ENCODE peak calls at places on chromosome 7, in five cellular contexts. B is HFFc6, P is AG09319, Y is ascending aorta, W is cardiac muscle cell. L is an unnamed sample.

GRCh38 chr7:20329389-20330175 is 1.1 kb upstream of the ITGB8 start:
- DNase-seq in B (peak; percentile 39), P (no peak), Y (no peak), W (peak; percentile 71), L (peak; percentile 62)

GRCh38 chr7:44073664-44074348 is 8.4 kb upstream of the PGAM2 start:
- DNase-seq in B (peak; percentile 70), P (no peak), Y (peak; percentile 63), W (no peak), L (no peak)

GRCh38 chr7:10939237-10939910 is 34.3 kb upstream of the PHF14 start:
- DNase-seq in B (no peak), P (no peak), Y (no peak), W (no peak), L (no peak)

GRCh38 chr7:137970263-137970975 is 31.5 kb downstream of the CREB3L2 start:
- DNase-seq in B (peak; percentile 84), P (no peak), Y (no peak), W (no peak), L (no peak)

GRCh38 chr7:148356303-148356702 is 234.3 kb upstream of the C7orf33 start:
- DNase-seq in B (no peak), P (no peak), Y (no peak), W (no peak), L (no peak)

GRCh38 chr7:44213206-44213871 is 12.6 kb downstream of the YKT6 start:
- DNase-seq in B (no peak), P (no peak), Y (no peak), W (no peak), L (no peak)

GRCh38 chr7:44988718-44989117 is 9.9 kb upstream of the MYO1G start:
- DNase-seq in B (no peak), P (no peak), Y (no peak), W (no peak), L (no peak)

GRCh38 chr7:42221304-42221703 is 15.7 kb downstream of the GLI3 start:
- DNase-seq in B (no peak), P (no peak), Y (no peak), W (no peak), L (no peak)

GRCh38 chr7:34320926-34321609 is 336.9 kb upstream of the NPSR1 start:
- DNase-seq in B (peak; percentile 80), P (peak; percentile 31), Y (no peak), W (peak; percentile 80), L (peak; percentile 67)

GRCh38 chr7:74028321-74028812 is 394 bp downstream of the ELN start:
- DNase-seq in B (no peak), P (no peak), Y (no peak), W (no peak), L (no peak)

GRCh38 chr7:79730971-79731370 is 277.5 kb upstream of the MAGI2 start:
- DNase-seq in B (no peak), P (peak; percentile 3), Y (no peak), W (no peak), L (no peak)

GRCh38 chr7:48636391-48637015 is 287.8 kb upstream of the CDC14C start:
- DNase-seq in B (no peak), P (no peak), Y (no peak), W (peak; percentile 38), L (no peak)

GRCh38 chr7:116138202-116138801 is 72.0 kb upstream of the TES start:
- DNase-seq in B (peak; percentile 66), P (peak; percentile 39), Y (no peak), W (peak; percentile 77), L (no peak)

GRCh38 chr7:67692425-67692824 is 695.8 kb downstream of the TYW1 start:
- DNase-seq in B (no peak), P (no peak), Y (no peak), W (no peak), L (no peak)

GRCh38 chr7:44969701-44970494 is 8.9 kb downstream of the MYO1G start:
- DNase-seq in B (no peak), P (no peak), Y (no peak), W (no peak), L (no peak)

GRCh38 chr7:110358028-110358427 is 732.9 kb upstream of the LRRN3 start:
- DNase-seq in B (peak; percentile 47), P (no peak), Y (no peak), W (no peak), L (no peak)

GRCh38 chr7:101379302-101379701 is 16.6 kb downstream of the COL26A1 start:
- DNase-seq in B (no peak), P (no peak), Y (no peak), W (no peak), L (no peak)

GRCh38 chr7:12610899-12611298 is 40.4 kb downstream of the SCIN start:
- DNase-seq in B (no peak), P (no peak), Y (no peak), W (no peak), L (no peak)

GRCh38 chr7:129435414-129435829 is 1.2 kb downstream of the STRIP2 start:
- DNase-seq in B (no peak), P (no peak), Y (no peak), W (no peak), L (no peak)

GRCh38 chr7:129434172-129434845 is at the start of gene STRIP2:
- DNase-seq in B (peak; percentile 69), P (peak; percentile 15), Y (peak; percentile 68), W (peak; percentile 97), L (peak; percentile 99)

GRCh38 chr7:129431911-129432643 is 2.2 kb upstream of the STRIP2 start:
- DNase-seq in B (no peak), P (no peak), Y (no peak), W (no peak), L (no peak)

GRCh38 chr7:129434846-129435318 is 650 bp downstream of the STRIP2 start:
- DNase-seq in B (no peak), P (no peak), Y (no peak), W (peak; percentile 54), L (peak; percentile 35)

DNA sequence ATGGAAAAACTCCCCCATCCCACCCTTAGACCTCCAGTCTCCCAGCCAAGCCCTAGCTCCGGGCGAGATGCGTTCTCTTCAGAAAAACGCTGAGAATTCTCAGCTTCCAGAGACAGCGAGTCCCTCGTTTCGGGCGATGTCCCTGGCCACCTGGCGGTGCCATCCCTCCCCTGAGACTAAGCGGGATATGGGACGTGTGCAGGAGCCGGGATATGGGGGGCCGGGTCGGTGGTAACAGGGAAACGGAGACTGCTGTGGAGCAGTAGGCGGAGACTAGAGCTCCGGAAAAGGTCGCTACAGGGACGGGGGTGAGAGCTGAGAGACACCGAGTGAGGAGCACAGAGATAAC is 435 bp upstream of the STRIP2 start:
- DNase-seq in B (peak; percentile 34), P (no peak), Y (no peak), W (no peak), L (no peak)
- TF ChIP-seq CTCF in B (peak; percentile 60), P (no peak), Y (no peak), W (no peak), L (no peak)

DNA sequence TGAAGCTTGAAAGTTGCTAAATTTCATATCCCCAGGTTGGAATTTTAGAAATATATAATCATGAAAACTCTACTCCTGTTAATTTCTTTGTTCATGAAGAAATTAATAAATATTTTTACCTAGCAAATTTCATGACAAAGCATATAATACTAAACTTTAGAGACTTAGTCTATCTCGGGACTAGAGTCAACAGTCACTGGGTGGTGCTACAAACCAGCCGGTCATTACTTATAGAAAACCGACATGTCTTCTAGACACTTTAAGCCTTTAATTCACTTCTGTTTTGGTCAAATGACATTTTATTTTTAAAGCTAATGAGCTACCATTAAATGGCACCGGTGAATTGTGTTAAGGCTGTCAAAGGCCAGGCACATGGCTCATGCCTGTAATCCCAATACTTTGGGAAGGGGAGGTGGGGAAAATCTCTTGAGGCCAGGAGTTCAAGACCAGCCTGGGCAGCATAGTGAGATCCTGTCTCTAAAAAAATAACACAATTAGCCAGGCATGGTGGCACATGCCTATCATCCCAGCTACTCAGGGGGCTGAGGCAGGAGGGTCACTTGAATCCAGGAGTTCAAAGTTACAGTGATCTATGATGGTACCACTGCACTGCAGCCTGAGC is 270.1 kb downstream of the CACNA2D1 start:
- DNase-seq in B (no peak), P (no peak), Y (no peak), W (no peak), L (no peak)
- TF ChIP-seq CTCF in B (no peak), P (no peak), Y (no peak), W (no peak), L (no peak)

GRCh38 chr7:22860337-22860736 is 37.7 kb upstream of the TOMM7 start:
- DNase-seq in B (no peak), P (no peak), Y (no peak), W (no peak), L (no peak)

GRCh38 chr7:22858640-22859561 is 36.3 kb upstream of the TOMM7 start:
- DNase-seq in B (peak; percentile 99), P (peak; percentile 95), Y (no peak), W (no peak), L (no peak)

GRCh38 chr7:22859676-22860290 is 37.1 kb upstream of the TOMM7 start:
- DNase-seq in B (no peak), P (peak; percentile 50), Y (no peak), W (no peak), L (no peak)

GRCh38 chr7:22861576-22861975 is 38.9 kb upstream of the TOMM7 start:
- DNase-seq in B (no peak), P (no peak), Y (no peak), W (no peak), L (no peak)

GRCh38 chr7:22860784-22861482 is 38.3 kb upstream of the TOMM7 start:
- DNase-seq in B (no peak), P (no peak), Y (no peak), W (no peak), L (peak; percentile 44)
- TF ChIP-seq CTCF in B (peak; percentile 83), P (peak; percentile 39), Y (no peak), W (peak; percentile 60), L (peak; percentile 73)

GRCh38 chr7:140003913-140004382 is 58.8 kb downstream of the PARP12 start:
- DNase-seq in B (peak; percentile 64), P (peak; percentile 23), Y (no peak), W (peak; percentile 71), L (no peak)
- TF ChIP-seq CTCF in B (peak; percentile 92), P (peak; percentile 53), Y (peak; percentile 21), W (peak; percentile 55), L (peak; percentile 78)

GRCh38 chr7:51459809-51460208 is 143.2 kb upstream of the COBL start:
- DNase-seq in B (no peak), P (no peak), Y (no peak), W (no peak), L (no peak)
- TF ChIP-seq CTCF in B (no peak), P (no peak), Y (no peak), W (no peak), L (peak; percentile 33)

GRCh38 chr7:129800901-129801300 is 151.9 kb downstream of the UBE2H start:
- DNase-seq in B (no peak), P (no peak), Y (no peak), W (no peak), L (no peak)
- TF ChIP-seq CTCF in B (no peak), P (no peak), Y (no peak), W (no peak), L (no peak)

DNA sequence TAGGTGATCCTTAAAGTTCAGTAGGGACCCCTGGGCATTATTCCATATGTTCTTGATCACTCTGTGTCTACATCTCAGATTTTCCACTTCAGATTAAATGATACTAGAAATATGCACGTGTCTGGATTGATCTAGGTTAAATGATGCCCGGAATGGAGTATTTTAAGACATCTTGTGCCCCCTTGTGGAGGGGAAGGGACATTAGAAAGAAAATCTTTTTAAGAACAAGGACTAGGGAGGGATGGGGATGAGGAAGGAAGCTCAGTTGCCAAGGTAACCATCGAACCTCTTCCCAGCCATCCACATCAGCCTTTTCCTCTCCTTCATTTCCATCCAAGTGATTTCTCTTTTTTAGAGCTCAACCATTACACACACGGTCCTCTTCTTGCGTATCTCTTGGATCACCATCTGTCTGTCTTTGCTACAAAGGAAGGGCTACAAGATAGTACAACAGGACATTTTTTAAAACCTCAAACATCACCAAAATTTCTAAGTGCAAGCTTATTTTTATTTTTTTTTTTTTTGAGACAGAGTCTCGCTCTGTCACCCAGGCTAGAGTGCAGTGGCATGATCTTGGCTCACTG is 40.5 kb downstream of the PRSS2 start:
- DNase-seq in B (peak; percentile 51), P (peak; percentile 3), Y (no peak), W (peak; percentile 49), L (no peak)
- TF ChIP-seq CTCF in B (peak; percentile 88), P (peak; percentile 62), Y (peak; percentile 40), W (peak; percentile 70), L (peak; percentile 79)